ENCODE peak calls at places on chromosome 18, in four cellular contexts. R is activated naive CD4-positive, alpha-beta T cell; K is Daoy; L is tibial artery. W is an unnamed sample.

GRCh38 chr18:46247938-46248337 is 143.8 kb downstream of the HAUS1 start:
- DNase-seq in R (no peak), K (no peak), L (no peak), W (peak)

GRCh38 chr18:78769502-78770113 is 210.0 kb upstream of the SALL3 start:
- DNase-seq in R (no peak), K (no peak), L (no peak), W (no peak)

GRCh38 chr18:13680612-13681011 is 45.7 kb downstream of the FAM210A start:
- DNase-seq in R (no peak), K (peak), L (no peak), W (peak)

GRCh38 chr18:69658137-69658536 is 257.4 kb downstream of the DOK6 start:
- DNase-seq in R (no peak), K (no peak), L (no peak), W (no peak)

GRCh38 chr18:79566841-79567370 is 112.7 kb upstream of the CTDP1 start:
- DNase-seq in R (no peak), K (no peak), L (no peak), W (no peak)

GRCh38 chr18:51342815-51343214 is 145.3 kb upstream of the MEX3C start:
- DNase-seq in R (no peak), K (peak), L (no peak), W (peak)

GRCh38 chr18:79494936-79495335 is 99.2 kb downstream of the NFATC1 start:
- DNase-seq in R (no peak), K (no peak), L (peak), W (no peak)

GRCh38 chr18:48098007-48098406 is 167.5 kb upstream of the SMAD2 start:
- DNase-seq in R (no peak), K (peak), L (no peak), W (no peak)

GRCh38 chr18:75612491-75612890 is 185.0 kb upstream of the SMIM21 start:
- DNase-seq in R (no peak), K (no peak), L (no peak), W (no peak)

GRCh38 chr18:79374408-79375171 is 21.1 kb upstream of the NFATC1 start:
- DNase-seq in R (no peak), K (no peak), L (no peak), W (no peak)

GRCh38 chr18:77119851-77120491 is 12.6 kb downstream of the MBP start:
- DNase-seq in R (no peak), K (no peak), L (no peak), W (no peak)

GRCh38 chr18:42931501-42931900 is 184.0 kb downstream of the RIT2 start:
- DNase-seq in R (no peak), K (no peak), L (no peak), W (peak)

GRCh38 chr18:1513519-1513918 is 608.8 kb downstream of the ADCYAP1 start:
- DNase-seq in R (no peak), K (no peak), L (no peak), W (peak)

GRCh38 chr18:74682141-74682997 is 84.7 kb downstream of the ZNF407 start:
- DNase-seq in R (no peak), K (no peak), L (no peak), W (no peak)

GRCh38 chr18:46278481-46279465 is 174.6 kb downstream of the HAUS1 start:
- DNase-seq in R (no peak), K (peak), L (no peak), W (peak)

GRCh38 chr18:60331890-60332289 is 40.7 kb downstream of the MC4R start:
- DNase-seq in R (no peak), K (no peak), L (no peak), W (no peak)

GRCh38 chr18:35697869-35698268 is 116.3 kb downstream of the GALNT1 start:
- DNase-seq in R (no peak), K (peak), L (no peak), W (no peak)

GRCh38 chr18:50726960-50727589 is 92.7 kb downstream of the MRO start:
- DNase-seq in R (no peak), K (no peak), L (no peak), W (no peak)

GRCh38 chr18:32072321-32072720 is 19.4 kb upstream of the RNF138 start:
- DNase-seq in R (no peak), K (no peak), L (no peak), W (peak)

GRCh38 chr18:74976331-74976909 is 232.5 kb downstream of the PTGR3 start:
- DNase-seq in R (no peak), K (no peak), L (no peak), W (no peak)

GRCh38 chr18:39460136-39460535 is 1894.5 kb upstream of the CELF4 start:
- DNase-seq in R (no peak), K (no peak), L (no peak), W (no peak)

GRCh38 chr18:21361297-21361880 is 119.4 kb downstream of the GREB1L start:
- DNase-seq in R (no peak), K (no peak), L (no peak), W (no peak)

GRCh38 chr18:32300914-32301313 is 111.1 kb downstream of the MEP1B start:
- DNase-seq in R (no peak), K (no peak), L (no peak), W (no peak)

GRCh38 chr18:58407649-58408407 is 221.1 kb downstream of the ALPK2 start:
- DNase-seq in R (no peak), K (no peak), L (no peak), W (no peak)

GRCh38 chr18:79754022-79754761 is 43.5 kb upstream of the KCNG2 start:
- DNase-seq in R (no peak), K (no peak), L (no peak), W (no peak)

GRCh38 chr18:23515911-23516546 is 12.7 kb downstream of the RMC1 start:
- DNase-seq in R (peak), K (peak), L (peak), W (peak)

GRCh38 chr18:22194151-22194598 is 24.8 kb downstream of the GATA6 start:
- DNase-seq in R (no peak), K (no peak), L (no peak), W (no peak)

GRCh38 chr18:9885170-9886004 is at the start of gene TXNDC2:
- DNase-seq in R (no peak), K (no peak), L (no peak), W (no peak)

GRCh38 chr18:67961701-67962440 is 445.4 kb upstream of the DSEL start:
- DNase-seq in R (no peak), K (no peak), L (no peak), W (no peak)

GRCh38 chr18:78767648-78768071 is 212.0 kb upstream of the SALL3 start:
- DNase-seq in R (no peak), K (no peak), L (no peak), W (no peak)

GRCh38 chr18:8142131-8142711 is 467.0 kb upstream of the RAB12 start:
- DNase-seq in R (no peak), K (peak), L (no peak), W (peak)

GRCh38 chr18:44238449-44238848 is 442.2 kb upstream of the SETBP1 start:
- DNase-seq in R (no peak), K (no peak), L (no peak), W (peak)

GRCh38 chr18:64099244-64099643 is 49.6 kb downstream of the LINC00305 start:
- DNase-seq in R (no peak), K (no peak), L (no peak), W (no peak)

GRCh38 chr18:362914-363295 is 95.1 kb upstream of the THOC1 start:
- DNase-seq in R (no peak), K (no peak), L (no peak), W (no peak)

GRCh38 chr18:75105551-75106254 is 103.2 kb downstream of the PTGR3 start:
- DNase-seq in R (no peak), K (no peak), L (no peak), W (no peak)